ENCODE peak calls at places on chromosomes 4 and X, in five cellular contexts. B is PC-3, V is left lung, T is lung, O is right lobe of liver. S is an unnamed sample. For H3K4me1, the result is how much of the 10 kb centered on the place peaks cover.

GRCh38 chr4:102625232-102625930 is 124.2 kb downstream of the NFKB1 start:
- DNase-seq in B (peak), V (peak), T (no peak), O (peak), S (peak)

GRCh38 chr4:182062936-182063335 is 180.3 kb upstream of the TENM3 start:
- DNase-seq in B (peak), V (no peak), T (no peak), O (no peak), S (no peak)

GRCh38 chrX:23742174-23742692 is 843 bp downstream of the ACOT9 start:
- DNase-seq in B (peak), V (no peak), T (peak), O (no peak), S (peak)

GRCh38 chrX:117973175-117974075 is 143.2 kb downstream of the KLHL13 start:
- DNase-seq in B (no peak), V (no peak), T (no peak), O (no peak), S (no peak)

GRCh38 chrX:111352424-111352823 is 59.6 kb downstream of the DCX start:
- DNase-seq in B (peak), V (peak), T (no peak), O (peak), S (peak)

GRCh38 chrX:292900-293897 is 12.0 kb downstream of the PLCXD1 start:
- DNase-seq in B (no peak), V (peak), T (no peak), O (no peak), S (peak)

GRCh38 chrX:7019555-7019954 is 128.0 kb upstream of the STS start:
- DNase-seq in B (no peak), V (no peak), T (no peak), O (no peak), S (no peak)

GRCh38 chrX:53320543-53321215 is 39.3 kb upstream of the IQSEC2 start:
- DNase-seq in B (no peak), V (no peak), T (no peak), O (peak), S (no peak)

GRCh38 chr4:81470456-81471327 is 1.0 kb downstream of the RASGEF1B start:
- DNase-seq in B (peak), V (peak), T (peak), O (peak), S (peak)

GRCh38 chr4:156971623-156972369 is at the start of gene PDGFC:
- DNase-seq in B (peak), V (peak), T (peak), O (peak), S (peak)

GRCh38 chr4:141058739-141059507 is 74.3 kb downstream of the RNF150 start:
- DNase-seq in B (peak), V (no peak), T (no peak), O (no peak), S (no peak)

GRCh38 chrX:49921109-49921508 is 1.3 kb upstream of the CLCN5 start:
- DNase-seq in B (no peak), V (no peak), T (no peak), O (no peak), S (no peak)

GRCh38 chr4:153151535-153152452 is 52.4 kb upstream of the TRIM2 start:
- DNase-seq in B (peak), V (peak), T (peak), O (peak), S (no peak)

GRCh38 chr4:161457906-161458305 is 705.9 kb downstream of the FSTL5 start:
- DNase-seq in B (no peak), V (no peak), T (no peak), O (no peak), S (no peak)

GRCh38 chrX:76454456-76454927 is 27.0 kb downstream of the MAGEE1 start:
- DNase-seq in B (peak), V (no peak), T (no peak), O (no peak), S (no peak)

GRCh38 chr4:154560824-154561231 is 2.0 kb upstream of the FGB start:
- DNase-seq in B (peak), V (no peak), T (no peak), O (no peak), S (no peak)

GRCh38 chrX:41491267-41492004 is 44.3 kb downstream of the NYX start:
- DNase-seq in B (peak), V (peak), T (peak), O (no peak), S (no peak)

GRCh38 chr4:6460876-6461275 is 11.5 kb downstream of the PPP2R2C start:
- DNase-seq in B (no peak), V (no peak), T (no peak), O (no peak), S (no peak)

GRCh38 chr4:100494166-100494565 is 23.7 kb downstream of the EMCN start:
- DNase-seq in B (no peak), V (no peak), T (no peak), O (no peak), S (no peak)

GRCh38 chr4:54227261-54228063 is 1.6 kb upstream of the PDGFRA start:
- DNase-seq in B (peak), V (peak), T (no peak), O (peak), S (no peak)

GRCh38 chrX:118974088-118974907 is at the start of gene LONRF3:
- DNase-seq in B (peak), V (peak), T (peak), O (peak), S (peak)

GRCh38 chrX:111010151-111010550 is 85.8 kb upstream of the PAK3 start:
- DNase-seq in B (no peak), V (no peak), T (no peak), O (no peak), S (no peak)

GRCh38 chrX:26557691-26558321 is 341.8 kb downstream of the MAGEB5 start:
- DNase-seq in B (no peak), V (no peak), T (no peak), O (peak), S (no peak)

DNA sequence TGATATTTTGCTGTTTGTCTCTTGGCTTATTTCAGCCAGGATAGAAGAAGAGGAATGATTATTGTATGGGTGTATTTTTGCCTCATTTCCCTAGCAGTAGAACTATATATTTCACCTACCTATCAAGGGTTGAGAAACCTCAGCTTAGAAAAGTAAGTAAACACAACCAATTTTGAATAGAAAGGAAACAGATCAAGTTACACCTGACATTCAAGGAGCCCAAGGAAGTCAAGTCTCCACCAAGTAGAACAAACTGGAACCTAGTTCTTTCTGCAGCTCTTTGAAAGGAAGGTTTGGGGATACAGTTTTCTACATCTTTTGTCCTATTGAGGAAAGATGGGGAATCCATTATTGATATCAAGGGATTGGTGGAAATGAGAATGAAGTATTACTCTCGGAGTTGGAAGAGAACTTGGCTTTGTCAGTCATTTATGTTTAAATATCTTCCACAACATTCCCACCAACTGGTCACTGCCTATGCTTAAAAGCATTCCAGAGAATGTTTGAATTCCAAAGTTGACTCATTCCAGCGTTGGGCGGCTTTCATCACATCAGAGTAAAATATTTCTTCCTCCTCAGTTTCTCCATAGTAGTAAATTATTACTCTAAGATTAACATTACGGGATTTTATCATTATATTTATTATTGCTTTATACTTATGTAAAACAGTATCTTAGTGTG is 207.8 kb upstream of the CNKSR2 start:
- DNase-seq in B (peak), V (no peak), T (no peak), O (no peak), S (no peak)
- H3K27ac ChIP-seq in B (no peak), V (no peak), T (no peak), O (no peak), S (no peak)

DNA sequence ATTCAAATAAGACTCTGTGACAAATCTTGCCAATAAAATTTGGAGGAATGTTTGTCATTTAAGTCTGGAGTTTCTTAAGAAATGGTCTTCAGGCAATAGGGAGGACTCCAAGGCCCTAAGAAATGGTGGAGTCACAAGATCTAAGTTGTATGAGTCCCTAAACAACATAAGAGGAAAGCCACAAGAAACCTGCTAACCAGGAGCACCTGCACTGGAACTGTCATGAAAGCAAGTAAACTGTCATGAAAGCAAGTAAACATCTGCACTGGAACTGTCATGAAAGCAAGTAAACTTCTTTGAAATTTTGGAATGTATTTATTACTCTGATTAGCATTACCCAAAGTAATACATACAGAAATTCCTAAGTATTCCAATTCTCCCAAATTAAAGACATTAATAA is 3.5 kb downstream of the CNOT6L start:
- DNase-seq in B (no peak), V (no peak), T (no peak), O (no peak), S (no peak)
- H3K4me1 ChIP-seq in B (under half), V (under half), T (under half), O (under half), S (under half)

GRCh38 chr4:168630445-168631187 is 133.8 kb downstream of the PALLD start:
- DNase-seq in B (peak), V (no peak), T (no peak), O (no peak), S (no peak)

GRCh38 chr4:168629561-168629960 is 132.7 kb downstream of the PALLD start:
- DNase-seq in B (no peak), V (no peak), T (no peak), O (no peak), S (no peak)

GRCh38 chr4:168632246-168632832 is 135.5 kb downstream of the PALLD start:
- DNase-seq in B (peak), V (no peak), T (no peak), O (no peak), S (no peak)

GRCh38 chr4:168633071-168633470 is 136.2 kb downstream of the PALLD start:
- DNase-seq in B (peak), V (no peak), T (no peak), O (no peak), S (no peak)

DNA sequence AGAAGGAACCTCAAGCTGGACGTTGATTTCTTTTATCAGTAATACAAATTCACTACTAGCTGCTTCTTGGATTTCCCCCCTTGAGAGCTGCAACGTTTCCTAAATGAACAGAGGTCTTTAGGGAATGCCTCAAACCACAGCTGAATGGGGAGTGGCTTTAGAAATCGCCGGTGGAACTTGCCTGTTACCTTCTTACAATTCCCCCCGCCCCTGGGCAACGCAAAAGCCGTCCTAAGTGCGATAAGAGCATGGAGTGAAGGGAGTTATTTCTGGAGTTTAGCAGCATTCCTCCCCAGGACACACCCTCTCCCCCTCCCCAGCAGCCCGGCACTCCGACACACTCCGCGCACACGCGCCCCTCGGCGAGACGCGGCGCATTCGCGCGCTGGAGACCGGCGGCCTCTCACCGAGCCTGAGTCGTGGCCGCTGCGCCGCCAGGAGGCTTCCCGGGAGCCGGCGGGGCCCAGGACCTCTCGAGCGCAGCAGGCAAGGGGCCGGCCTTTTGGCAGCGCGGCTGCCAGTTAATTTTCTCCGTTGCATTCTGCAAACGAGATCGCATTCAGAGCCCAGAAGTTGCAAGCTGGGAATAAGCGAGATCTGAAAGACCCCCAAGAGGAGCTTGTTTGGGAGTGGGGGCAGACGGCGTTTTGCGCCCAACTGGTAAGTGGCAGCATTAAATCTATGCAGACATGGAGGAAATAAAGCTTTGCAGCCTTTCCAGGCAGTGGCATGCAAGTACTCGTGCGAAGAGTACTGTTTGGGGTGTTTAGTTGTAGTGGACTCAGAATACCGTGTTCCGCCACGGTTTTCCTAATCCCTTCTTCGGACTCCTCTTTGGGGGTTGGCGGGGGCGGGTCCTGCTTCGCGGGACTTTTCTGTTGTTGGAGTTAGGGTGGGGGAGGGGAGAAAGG is 134.6 kb downstream of the PALLD start:
- DNase-seq in B (peak), V (peak), T (peak), O (peak), S (peak)
- H3K27ac ChIP-seq in B (peak), V (peak), T (peak), O (no peak), S (no peak)

DNA sequence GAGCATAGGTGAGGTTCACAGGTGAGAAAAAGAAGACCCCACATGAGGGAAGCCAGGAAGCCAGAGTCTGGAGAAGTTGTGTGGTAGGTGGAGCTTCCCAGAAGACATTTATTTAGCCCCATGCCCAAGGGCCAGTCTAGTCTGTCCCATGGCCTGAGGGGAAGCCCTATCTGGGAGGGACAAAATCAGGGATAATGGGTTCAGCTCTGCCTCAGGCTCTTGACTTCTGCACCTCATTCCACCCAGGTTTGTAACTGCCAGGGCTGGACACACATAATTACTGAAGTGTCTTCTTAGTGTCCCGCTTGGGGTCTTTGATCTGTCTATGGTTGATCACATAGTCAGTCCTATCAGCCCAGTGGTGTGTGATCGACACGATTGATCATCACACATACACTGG is 36.0 kb downstream of the TSC22D3 start:
- DNase-seq in B (no peak), V (no peak), T (no peak), O (no peak), S (no peak)
- H3K4me1 ChIP-seq in B (under half), V (under half), T (under half), O (under half), S (under half)

GRCh38 chr4:158164849-158165248 is 8.0 kb downstream of the GASK1B start:
- DNase-seq in B (no peak), V (no peak), T (no peak), O (no peak), S (no peak)
- H3K27ac ChIP-seq in B (no peak), V (no peak), T (peak), O (no peak), S (no peak)

DNA sequence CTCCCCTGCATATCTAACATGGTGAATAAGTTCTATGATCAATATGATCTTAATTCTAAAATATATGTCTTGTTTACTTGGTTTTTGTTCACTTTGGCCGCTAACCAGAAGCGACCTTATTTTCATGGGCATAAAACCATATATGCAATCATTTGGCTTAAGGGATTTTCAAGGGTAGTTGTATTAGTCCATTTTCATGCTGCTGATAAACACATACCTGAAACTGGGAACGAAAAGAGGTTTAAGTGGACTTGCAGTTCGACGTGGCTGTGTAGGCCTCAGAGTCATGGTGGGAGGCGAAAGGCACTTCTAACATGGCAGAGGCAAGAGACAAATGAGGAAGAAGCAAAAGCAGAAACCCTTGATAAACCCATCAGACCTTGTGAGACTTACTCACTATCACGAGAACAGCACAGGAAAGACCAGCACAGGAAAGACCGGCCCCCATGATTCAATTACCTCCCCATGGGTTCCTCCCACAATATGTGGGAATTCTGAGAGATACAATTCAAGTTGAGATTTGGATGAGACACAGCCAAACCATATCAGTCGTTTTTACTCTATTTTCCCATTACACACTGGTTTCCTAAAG is 114.3 kb upstream of the CPEB2 start:
- DNase-seq in B (no peak), V (no peak), T (no peak), O (no peak), S (no peak)
- H3K4me1 ChIP-seq in B (under half), V (under half), T (under half), O (under half), S (under half)